ENCODE peak calls at places on chromosomes 5 and 9, in four cellular contexts. J, K, Q and S are unnamed samples.

GRCh38 chr5:110909415-110909814 is 162.1 kb upstream of the TSLP start:
- DNase-seq in J (no peak), K (no peak), Q (no peak), S (no peak)

GRCh38 chr5:151274666-151275065 is 21.7 kb downstream of the GM2A start:
- DNase-seq in J (no peak), K (no peak), Q (peak; percentile 52), S (no peak)

GRCh38 chr5:151679421-151680155 is 7.1 kb downstream of the SPARC start:
- DNase-seq in J (no peak), K (no peak), Q (no peak), S (no peak)

GRCh38 chr5:59532979-59533729 is 360.4 kb downstream of the PDE4D start:
- DNase-seq in J (no peak), K (no peak), Q (no peak), S (no peak)

GRCh38 chr5:16345454-16345853 is 120.1 kb downstream of the ZNF622 start:
- DNase-seq in J (no peak), K (no peak), Q (peak; percentile 6), S (no peak)

GRCh38 chr9:14768561-14769234 is 46.2 kb upstream of the CER1 start:
- DNase-seq in J (peak; percentile 10), K (peak; percentile 18), Q (peak; percentile 43), S (peak; percentile 24)

GRCh38 chr9:130156672-130157071 is 15.5 kb upstream of the NCS1 start:
- DNase-seq in J (no peak), K (no peak), Q (no peak), S (no peak)

GRCh38 chr5:120767171-120767820 is 303.2 kb downstream of the PRR16 start:
- DNase-seq in J (no peak), K (no peak), Q (no peak), S (no peak)

GRCh38 chr5:9431496-9432258 is 114.2 kb downstream of the SEMA5A start:
- DNase-seq in J (no peak), K (no peak), Q (no peak), S (no peak)

GRCh38 chr5:40615586-40616193 is 64.0 kb upstream of the PTGER4 start:
- DNase-seq in J (no peak), K (no peak), Q (no peak), S (no peak)

GRCh38 chr9:119216891-119217290 is 152.3 kb downstream of the BRINP1 start:
- DNase-seq in J (no peak), K (no peak), Q (no peak), S (no peak)

GRCh38 chr5:78779262-78779661 is 130.7 kb upstream of the LHFPL2 start:
- DNase-seq in J (no peak), K (no peak), Q (no peak), S (no peak)

GRCh38 chr5:142611154-142611553 is 74.7 kb downstream of the FGF1 start:
- DNase-seq in J (peak; percentile 51), K (peak; percentile 85), Q (peak; percentile 78), S (peak; percentile 81)

GRCh38 chr9:110601098-110601497 is 21.6 kb upstream of the SVEP1 start:
- DNase-seq in J (no peak), K (peak; percentile 38), Q (no peak), S (no peak)

GRCh38 chr5:135541969-135542502 is 6.3 kb upstream of the NEUROG1 start:
- DNase-seq in J (no peak), K (no peak), Q (no peak), S (no peak)

GRCh38 chr5:56543431-56544385 is 271.6 kb upstream of the MAP3K1 start:
- DNase-seq in J (no peak), K (no peak), Q (peak; percentile 22), S (peak; percentile 96)

GRCh38 chr5:111948517-111948916 is 191.5 kb upstream of the NREP start:
- DNase-seq in J (no peak), K (no peak), Q (no peak), S (peak; percentile 57)

GRCh38 chr9:136010176-136010575 is 49.0 kb upstream of the UBAC1 start:
- DNase-seq in J (no peak), K (no peak), Q (no peak), S (no peak)

GRCh38 chr5:5350101-5350500 is 72.4 kb upstream of the ICE1 start:
- DNase-seq in J (no peak), K (no peak), Q (peak; percentile 12), S (no peak)

GRCh38 chr5:172910828-172911627 is 48.2 kb upstream of the RPL26L1 start:
- DNase-seq in J (no peak), K (peak; percentile 31), Q (peak; percentile 59), S (no peak)

GRCh38 chr9:111179577-111179976 is 141.3 kb upstream of the LPAR1 start:
- DNase-seq in J (no peak), K (no peak), Q (no peak), S (no peak)

GRCh38 chr5:125244531-125244930 is 498.1 kb upstream of the ZNF608 start:
- DNase-seq in J (no peak), K (no peak), Q (no peak), S (no peak)

GRCh38 chr5:78785454-78785853 is 136.9 kb upstream of the LHFPL2 start:
- DNase-seq in J (no peak), K (no peak), Q (no peak), S (no peak)

GRCh38 chr9:137075275-137075775 is 2.0 kb upstream of the UAP1L1 start:
- DNase-seq in J (no peak), K (no peak), Q (no peak), S (no peak)

GRCh38 chr9:137077758-137078693 is 709 bp downstream of the UAP1L1 start:
- DNase-seq in J (no peak), K (peak; percentile 34), Q (no peak), S (no peak)

GRCh38 chr9:137076636-137077009 is 694 bp upstream of the UAP1L1 start:
- DNase-seq in J (no peak), K (peak; percentile 29), Q (no peak), S (no peak)

GRCh38 chr9:137078701-137079400 is 1.5 kb downstream of the UAP1L1 start:
- DNase-seq in J (no peak), K (peak; percentile 58), Q (no peak), S (no peak)

DNA sequence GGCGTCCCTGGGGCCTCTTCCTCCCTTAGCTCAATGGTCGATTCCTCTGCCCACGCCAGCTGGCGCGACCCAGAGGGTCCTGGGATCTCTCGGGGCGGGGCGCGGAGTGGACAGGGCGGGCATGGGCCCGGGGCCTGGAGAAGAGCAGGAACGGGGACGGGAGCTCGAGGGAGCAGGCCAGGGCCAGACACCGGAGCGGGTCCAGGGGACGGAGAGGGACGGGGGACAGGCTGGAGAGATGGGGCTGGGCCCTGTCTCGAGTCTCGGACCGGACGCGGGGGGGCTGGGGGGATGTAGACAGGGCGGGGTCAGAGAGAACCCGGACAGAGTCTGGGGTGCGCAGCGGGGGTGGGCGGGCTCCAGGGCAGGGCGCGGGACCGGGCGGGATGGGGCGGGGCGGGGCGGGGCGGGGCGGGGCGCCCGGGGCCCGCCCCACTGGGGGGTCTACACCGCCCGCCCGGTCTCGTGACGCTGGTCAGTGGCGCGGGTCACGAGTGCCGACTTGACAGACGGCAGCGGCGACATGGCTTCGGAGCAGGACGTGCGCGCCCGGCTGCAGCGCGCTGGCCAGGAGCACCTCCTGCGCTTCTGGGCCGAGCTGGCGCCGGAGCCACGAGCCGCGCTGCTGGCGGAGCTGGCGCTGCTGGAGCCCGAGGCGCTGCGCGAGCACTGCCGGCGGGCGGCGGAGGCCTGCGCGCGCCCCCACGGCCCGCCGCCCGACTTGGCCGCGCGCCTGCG is at the start of gene UAP1L1:
- DNase-seq in J (no peak), K (peak; percentile 64), Q (peak; percentile 64), S (no peak)
- TF ChIP-seq CTCF in J (no peak), K (no peak), Q (no peak), S (no peak)

GRCh38 chr5:109334056-109334455 is 75.7 kb downstream of the PJA2 start:
- DNase-seq in J (no peak), K (no peak), Q (no peak), S (no peak)
- TF ChIP-seq CTCF in J (no peak), K (no peak), Q (no peak), S (no peak)

GRCh38 chr9:98773721-98774120 is 22.6 kb downstream of the ANKS6 start:
- DNase-seq in J (no peak), K (no peak), Q (no peak), S (no peak)

GRCh38 chr9:98774746-98775145 is 21.6 kb downstream of the ANKS6 start:
- DNase-seq in J (no peak), K (peak; percentile 63), Q (no peak), S (peak; percentile 51)

GRCh38 chr9:98777618-98778017 is 18.7 kb downstream of the ANKS6 start:
- DNase-seq in J (no peak), K (no peak), Q (no peak), S (no peak)

GRCh38 chr9:98778251-98778650 is 18.1 kb downstream of the ANKS6 start:
- DNase-seq in J (no peak), K (no peak), Q (no peak), S (no peak)

GRCh38 chr9:98775831-98776441 is 20.4 kb downstream of the ANKS6 start:
- DNase-seq in J (peak; percentile 33), K (peak; percentile 74), Q (peak; percentile 63), S (peak; percentile 73)
- TF ChIP-seq CTCF in J (peak; percentile 75), K (peak; percentile 47), Q (peak; percentile 79), S (peak; percentile 82)

DNA sequence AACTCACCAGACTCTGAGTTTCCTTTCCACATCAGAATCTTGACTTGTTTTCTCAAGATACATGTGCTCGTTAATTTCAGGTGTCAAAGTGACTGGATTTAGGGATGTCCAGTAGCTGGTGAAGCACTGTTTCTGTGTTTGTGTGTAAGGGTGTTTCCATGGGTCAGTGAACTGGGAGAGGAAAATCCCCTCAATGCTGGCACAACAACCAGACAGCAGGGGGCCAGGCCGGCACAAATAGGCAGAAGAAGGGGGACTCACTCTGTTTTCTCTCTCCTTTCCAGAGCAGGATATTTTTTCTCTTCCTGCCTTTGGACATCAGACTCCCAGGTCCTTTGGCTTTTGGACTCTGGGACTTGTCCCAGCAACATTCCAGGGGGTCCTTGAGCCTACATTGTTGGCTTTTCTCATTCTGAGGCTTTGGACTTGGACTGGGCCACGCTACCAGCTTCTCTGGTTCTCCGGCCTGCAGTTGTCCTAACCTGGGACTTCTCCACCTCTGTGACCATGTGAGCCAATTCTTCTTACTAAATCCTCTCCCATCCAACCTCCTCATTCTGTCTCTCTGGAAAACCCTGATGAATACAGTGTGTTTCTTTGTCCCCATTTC is 144.0 kb downstream of the CAAP1 start:
- DNase-seq in J (no peak), K (no peak), Q (no peak), S (no peak)
- TF ChIP-seq CTCF in J (peak; percentile 20), K (no peak), Q (no peak), S (no peak)

DNA sequence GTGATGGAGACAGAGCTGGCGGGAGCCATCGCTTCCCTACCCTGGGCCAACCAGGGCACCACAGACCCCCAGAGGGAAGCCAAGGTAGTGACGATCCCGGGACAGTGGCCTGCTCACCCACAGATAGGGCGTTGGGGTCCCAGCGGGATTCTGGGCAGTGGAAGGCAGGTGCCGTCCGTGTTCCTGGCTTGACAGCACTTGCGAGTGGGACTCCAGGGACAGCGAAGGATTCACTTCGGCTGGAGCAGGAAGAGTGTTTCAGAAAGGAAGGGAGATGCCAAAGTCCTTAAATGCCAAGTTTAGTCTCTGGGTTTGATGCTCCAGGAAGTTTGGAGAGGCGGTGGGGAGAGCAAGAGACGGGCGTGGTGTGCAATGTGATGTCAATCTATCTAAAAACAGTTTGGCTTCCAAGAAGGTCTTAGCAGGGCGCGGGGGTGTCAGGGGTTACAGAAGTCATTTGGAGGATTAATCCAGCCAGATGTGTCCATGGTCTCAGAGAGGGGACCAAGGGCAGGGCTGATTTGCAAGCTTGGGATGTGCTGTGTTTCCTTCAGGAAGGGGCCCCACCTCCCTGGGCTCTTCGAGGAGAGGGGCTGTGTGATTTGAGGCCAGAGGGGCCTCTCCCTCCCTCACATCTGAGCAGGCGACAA is 74.9 kb downstream of the NTNG2 start:
- DNase-seq in J (no peak), K (no peak), Q (no peak), S (no peak)
- TF ChIP-seq CTCF in J (no peak), K (no peak), Q (no peak), S (peak; percentile 79)

GRCh38 chr9:36290996-36291395 is 32.7 kb upstream of the GNE start:
- DNase-seq in J (no peak), K (no peak), Q (no peak), S (no peak)
- TF ChIP-seq CTCF in J (no peak), K (no peak), Q (no peak), S (no peak)

GRCh38 chr5:81393783-81394718 is at the start of gene ACOT12:
- DNase-seq in J (peak; percentile 16), K (peak; percentile 59), Q (no peak), S (no peak)
- TF ChIP-seq CTCF in J (no peak), K (no peak), Q (no peak), S (no peak)